ENCODE peak calls at places on chromosome 2, in seven cellular contexts. P is sigmoid colon, L is esophagus muscularis mucosa, X is HepG2, N is K562, K is HCT116, R is SK-N-SH. O is an unnamed sample. For H3K4me1, the result is how much of the 10 kb centered on the place peaks cover.

GRCh38 chr2:154934213-154934612 is 235.7 kb downstream of the KCNJ3 start:
- DNase-seq in R (no peak), X (no peak), P (no peak), L (no peak), K (no peak), N (no peak), O (no peak)

GRCh38 chr2:197571622-197572271 is 55.9 kb downstream of the MOB4 start:
- DNase-seq in L (peak), R (no peak), N (no peak), K (no peak), X (peak), P (no peak), O (no peak)

GRCh38 chr2:155519731-155520130 is 812.8 kb downstream of the NR4A2 start:
- DNase-seq in K (no peak), X (no peak), L (no peak), P (no peak), N (no peak), R (no peak), O (no peak)

GRCh38 chr2:198326431-198326830 is 522.0 kb downstream of the PLCL1 start:
- DNase-seq in R (no peak), K (no peak), L (no peak), X (no peak), P (no peak), N (no peak), O (no peak)

GRCh38 chr2:43139996-43140621 is 86.3 kb downstream of the ZFP36L2 start:
- DNase-seq in X (no peak), K (no peak), P (no peak), N (no peak), L (no peak), R (peak), O (no peak)

GRCh38 chr2:32838949-32839348 is 107.8 kb upstream of the LTBP1 start:
- DNase-seq in P (no peak), N (no peak), R (peak), L (no peak), K (no peak), X (no peak), O (no peak)

GRCh38 chr2:158975271-158975921 is 7.0 kb downstream of the TANC1 start:
- DNase-seq in X (no peak), K (no peak), R (no peak), P (no peak), L (no peak), N (no peak), O (no peak)

GRCh38 chr2:136985044-136985443 is 219.7 kb downstream of the THSD7B start:
- DNase-seq in L (no peak), X (no peak), R (no peak), N (no peak), P (no peak), K (no peak), O (no peak)

GRCh38 chr2:182456784-182457183 is 29.9 kb upstream of the PDE1A start:
- DNase-seq in R (no peak), P (no peak), K (no peak), X (no peak), N (no peak), L (no peak), O (no peak)

GRCh38 chr2:31568585-31569201 is 12.0 kb downstream of the SRD5A2 start:
- DNase-seq in R (no peak), X (no peak), N (no peak), P (no peak), L (no peak), K (no peak), O (no peak)

GRCh38 chr2:46101557-46102220 is 195.5 kb upstream of the EPAS1 start:
- DNase-seq in L (no peak), K (no peak), X (no peak), R (no peak), P (no peak), N (no peak), O (no peak)

GRCh38 chr2:74952575-74952974 is 5.9 kb upstream of the POLE4 start:
- DNase-seq in X (peak), N (no peak), R (no peak), P (no peak), L (no peak), K (no peak), O (no peak)

GRCh38 chr2:30709516-30709915 is 97.7 kb downstream of the CAPN13 start:
- DNase-seq in P (no peak), R (no peak), X (no peak), K (no peak), N (no peak), L (peak), O (no peak)

GRCh38 chr2:210961249-210961648 is 404.9 kb downstream of the CPS1 start:
- DNase-seq in R (no peak), X (peak), K (no peak), L (no peak), P (no peak), N (no peak), O (no peak)

GRCh38 chr2:213167559-213167958 is 16.1 kb upstream of the IKZF2 start:
- DNase-seq in P (no peak), N (no peak), X (no peak), L (no peak), R (no peak), K (no peak), O (no peak)

GRCh38 chr2:47270421-47270820 is 115.3 kb upstream of the STPG4 start:
- DNase-seq in X (no peak), K (no peak), N (no peak), R (no peak), P (no peak), L (no peak), O (no peak)
- H3K27ac ChIP-seq in X (no peak), K (no peak), N (no peak), R (peak), P (peak), L (peak), O (peak)

GRCh38 chr2:47485177-47485576 is 82.2 kb downstream of the MSH2 start:
- DNase-seq in R (no peak), N (no peak), K (no peak), P (no peak), X (no peak), L (no peak), O (no peak)
- TF ChIP-seq POLR2AphosphoS5 in R (no peak), N (no peak), K (no peak), P (no peak), X (no peak), L (no peak), O (no peak)

DNA sequence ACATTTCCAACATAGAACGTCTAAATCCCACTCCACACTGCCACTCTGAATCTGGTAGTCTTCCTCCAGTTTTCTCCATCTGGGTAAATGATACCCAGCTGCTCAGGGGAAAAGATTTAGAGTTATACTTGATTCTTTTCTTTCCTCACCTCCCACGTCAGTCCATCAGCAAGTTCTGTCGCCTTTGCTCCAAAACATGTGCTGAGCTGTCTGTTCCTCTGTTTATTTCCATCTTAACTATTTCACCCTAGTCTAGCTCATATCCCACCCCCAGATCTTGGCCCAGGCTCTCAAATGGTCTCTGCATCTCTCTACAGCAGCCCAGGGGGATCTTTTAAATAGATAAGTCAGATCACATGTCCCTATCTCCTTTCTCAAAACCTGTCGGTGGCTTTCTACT is 43.4 kb upstream of the GMCL1 start:
- DNase-seq in X (no peak), K (no peak), R (no peak), N (no peak), L (no peak), P (no peak), O (no peak)
- H3K4me1 ChIP-seq in X (half or more), K (under half), R (under half), N (under half), L (under half), P (under half), O (under half)

GRCh38 chr2:192150166-192150565 is 44.6 kb downstream of the TMEFF2 start:
- DNase-seq in N (no peak), X (no peak), P (no peak), R (no peak), L (no peak), K (no peak), O (no peak)

GRCh38 chr2:192148241-192148619 is 46.5 kb downstream of the TMEFF2 start:
- DNase-seq in R (no peak), L (no peak), X (no peak), P (no peak), K (no peak), N (no peak), O (no peak)

GRCh38 chr2:192148620-192149321 is 46.0 kb downstream of the TMEFF2 start:
- DNase-seq in N (no peak), L (no peak), K (no peak), X (no peak), R (no peak), P (no peak), O (no peak)

GRCh38 chr2:192145496-192145895 is 49.2 kb downstream of the TMEFF2 start:
- DNase-seq in X (no peak), K (no peak), L (no peak), R (no peak), P (no peak), N (no peak), O (no peak)

GRCh38 chr2:192146069-192147006 is 48.4 kb downstream of the TMEFF2 start:
- DNase-seq in P (no peak), N (no peak), X (no peak), K (no peak), R (no peak), L (no peak), O (no peak)
- H3K27ac ChIP-seq in P (peak), N (no peak), X (no peak), K (no peak), R (peak), L (peak), O (no peak)

GRCh38 chr2:61853086-61853847 is 593 bp downstream of the FAM161A start:
- DNase-seq in X (peak), K (peak), N (peak), P (peak), L (no peak), R (peak), O (peak)

GRCh38 chr2:61855178-61855523 is 1.3 kb upstream of the FAM161A start:
- DNase-seq in K (no peak), P (no peak), X (peak), R (no peak), N (no peak), L (no peak), O (peak)

GRCh38 chr2:61853848-61854434 is at the start of gene FAM161A:
- DNase-seq in P (peak), R (peak), X (peak), L (peak), N (peak), K (peak), O (peak)

GRCh38 chr2:61854435-61855177 is 746 bp upstream of the FAM161A start:
- DNase-seq in X (peak), N (peak), P (peak), K (peak), L (peak), R (peak), O (peak)
- TF ChIP-seq POLR2AphosphoS5 in X (peak), N (no peak), P (peak), K (no peak), L (no peak), R (peak), O (no peak)

GRCh38 chr2:99470957-99471356 is 18.9 kb downstream of the REV1 start:
- DNase-seq in K (no peak), N (peak), R (no peak), X (no peak), P (no peak), L (no peak), O (no peak)
- H3K4me1 ChIP-seq in K (under half), N (under half), R (under half), X (half or more), P (half or more), L (half or more), O (half or more)

DNA sequence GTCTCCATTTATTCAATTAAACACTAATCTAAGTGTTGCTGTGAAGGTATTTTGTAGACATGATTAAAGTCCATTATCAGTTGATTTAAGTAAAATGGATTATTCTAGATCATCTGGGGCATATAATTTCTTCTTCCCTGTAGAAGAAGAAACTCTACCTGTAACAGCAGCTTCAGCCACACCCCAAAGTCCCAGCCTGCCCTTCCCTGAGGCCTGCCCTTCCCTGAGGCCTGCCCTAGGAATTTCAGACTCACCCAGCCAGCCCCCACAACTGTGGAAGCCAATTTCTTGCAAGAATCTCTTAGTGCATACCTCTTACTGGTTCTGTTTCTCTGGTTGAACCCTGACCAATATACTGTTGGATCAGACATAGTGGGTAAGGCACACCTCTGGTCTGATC is 13.4 kb upstream of the LAPTM4A start:
- DNase-seq in X (no peak), P (no peak), N (no peak), R (no peak), L (no peak), K (no peak), O (no peak)
- H3K27ac ChIP-seq in X (no peak), P (peak), N (no peak), R (no peak), L (no peak), K (no peak), O (no peak)

GRCh38 chr2:152036611-152037469 is 62.0 kb downstream of the CACNB4 start:
- DNase-seq in P (peak), L (no peak), K (peak), R (peak), X (peak), N (peak), O (peak)

GRCh38 chr2:152034257-152034801 is 64.5 kb downstream of the CACNB4 start:
- DNase-seq in P (no peak), R (no peak), N (peak), X (no peak), L (no peak), K (no peak), O (no peak)

GRCh38 chr2:152037711-152038110 is 61.1 kb downstream of the CACNB4 start:
- DNase-seq in R (no peak), N (no peak), K (no peak), X (no peak), P (peak), L (no peak), O (no peak)

GRCh38 chr2:152042636-152043615 is 55.9 kb downstream of the CACNB4 start:
- DNase-seq in K (no peak), N (peak), L (no peak), P (no peak), X (no peak), R (no peak), O (no peak)

DNA sequence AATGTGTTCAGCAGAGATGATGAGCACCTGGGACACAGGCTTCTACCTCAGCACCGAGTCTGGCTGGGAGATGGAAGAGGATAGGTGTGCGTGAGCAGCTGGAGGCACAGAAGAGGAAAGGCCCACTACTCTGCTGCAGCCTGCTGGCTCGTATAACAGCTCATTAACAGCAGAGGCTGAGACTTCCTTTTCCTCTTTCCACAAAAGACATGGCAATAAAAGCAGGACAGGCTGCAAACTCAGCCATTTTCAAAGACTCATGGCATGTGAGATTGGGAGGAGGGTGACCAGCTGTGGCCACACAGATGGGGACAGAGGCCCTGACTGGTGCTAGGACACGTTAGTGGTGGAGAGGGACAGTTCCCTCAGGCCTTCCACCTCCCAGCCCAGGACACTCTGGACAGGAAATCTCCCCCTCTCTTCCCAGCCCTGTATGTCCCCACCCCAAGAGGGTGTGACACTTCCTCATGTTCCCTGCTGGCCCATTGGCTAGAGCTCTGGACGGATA is 60.3 kb downstream of the CACNB4 start:
- DNase-seq in X (no peak), L (no peak), N (no peak), K (no peak), R (no peak), P (peak), O (no peak)
- TF ChIP-seq POLR2AphosphoS5 in X (no peak), L (no peak), N (no peak), K (no peak), R (no peak), P (no peak), O (no peak)

DNA sequence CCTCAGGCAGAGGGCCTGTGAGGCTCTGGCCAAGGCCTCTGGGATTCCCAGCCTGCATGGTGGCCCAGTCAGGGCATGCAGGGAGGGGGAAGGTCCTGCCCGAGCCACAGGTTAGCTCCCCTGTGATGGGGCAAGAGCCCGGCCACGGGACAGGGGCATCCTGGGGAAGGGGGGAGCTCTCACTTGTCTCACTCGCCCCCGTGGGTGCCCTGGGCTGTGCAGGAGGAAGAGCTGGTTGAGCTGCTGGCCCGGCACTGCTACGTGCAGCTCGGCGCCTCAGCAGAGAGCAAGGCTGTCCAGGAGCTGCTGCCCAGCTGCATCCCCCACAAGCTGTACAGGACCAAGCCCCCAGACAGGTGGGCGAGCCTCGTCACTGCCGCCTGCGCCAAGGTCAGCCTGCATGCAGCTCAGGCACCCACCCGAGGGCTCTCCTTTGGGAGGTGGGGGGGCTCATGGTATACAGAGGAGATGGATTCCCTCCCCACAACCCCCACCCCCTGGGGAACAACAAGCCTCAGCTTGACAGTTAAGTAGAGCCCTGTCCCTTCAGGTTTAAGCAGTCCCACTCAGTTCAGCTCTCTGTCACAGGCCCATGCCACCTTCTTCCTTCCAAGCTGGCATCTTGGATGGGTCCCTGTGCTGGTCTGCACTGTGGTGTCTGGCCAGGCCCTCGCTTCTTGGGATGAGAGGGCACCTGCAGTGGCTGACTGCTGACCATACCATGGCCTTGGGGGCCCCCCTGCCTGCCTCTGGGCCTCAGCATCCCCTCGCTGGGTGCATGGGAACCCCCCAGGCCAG is 20.6 kb upstream of the GPR17 start:
- DNase-seq in R (no peak), P (peak), L (no peak), N (no peak), X (no peak), K (no peak), O (no peak)
- H3K4me1 ChIP-seq in R (under half), P (under half), L (under half), N (under half), X (under half), K (under half), O (under half)